ENCODE peak calls at places on chromosomes 7 and 10, in ten cellular contexts. One of them, this sample, is unnamed.
A peak's percentile ranks its signal among the peaks of the same experiment; 100 is the strongest.

GRCh38 chr7:91434821-91435220 is 170.6 kb downstream of the FZD1 start:
- DNase-seq in Peyer's patch: no peak
- DNase-seq in cardiac muscle cell: no peak
- DNase-seq in uterus: no peak
- DNase-seq in IMR-90: no peak
- DNase-seq in BE2C: no peak
- DNase-seq in BJ: no peak
- DNase-seq in HepG2: no peak
- DNase-seq in mammary epithelial cell: no peak
- DNase-seq in HCT116: no peak
- DNase-seq in this sample: no peak

GRCh38 chr7:106054133-106054532 is 58.0 kb downstream of the SYPL1 start:
- DNase-seq in BE2C: no peak
- DNase-seq in Peyer's patch: no peak
- DNase-seq in uterus: no peak
- DNase-seq in IMR-90: no peak
- DNase-seq in cardiac muscle cell: no peak
- DNase-seq in BJ: no peak
- DNase-seq in mammary epithelial cell: no peak
- DNase-seq in HCT116: no peak
- DNase-seq in HepG2: no peak
- DNase-seq in this sample: no peak

GRCh38 chr7:55245271-55245723 is 119.8 kb upstream of the LANCL2 start:
- DNase-seq in HepG2: peak; percentile 4
- DNase-seq in cardiac muscle cell: no peak
- DNase-seq in mammary epithelial cell: no peak
- DNase-seq in IMR-90: peak; percentile 93
- DNase-seq in BJ: no peak
- DNase-seq in Peyer's patch: no peak
- DNase-seq in uterus: no peak
- DNase-seq in BE2C: no peak
- DNase-seq in HCT116: no peak
- DNase-seq in this sample: no peak

GRCh38 chr7:132307465-132307864 is 268.8 kb downstream of the PLXNA4 start:
- DNase-seq in uterus: no peak
- DNase-seq in BJ: no peak
- DNase-seq in Peyer's patch: no peak
- DNase-seq in HCT116: no peak
- DNase-seq in mammary epithelial cell: no peak
- DNase-seq in HepG2: no peak
- DNase-seq in BE2C: no peak
- DNase-seq in IMR-90: no peak
- DNase-seq in cardiac muscle cell: no peak
- DNase-seq in this sample: no peak

GRCh38 chr7:120218702-120219101 is 54.3 kb upstream of the KCND2 start:
- DNase-seq in BJ: no peak
- DNase-seq in HepG2: no peak
- DNase-seq in HCT116: no peak
- DNase-seq in BE2C: no peak
- DNase-seq in mammary epithelial cell: no peak
- DNase-seq in Peyer's patch: no peak
- DNase-seq in uterus: peak; percentile 53
- DNase-seq in IMR-90: peak; percentile 22
- DNase-seq in cardiac muscle cell: no peak
- DNase-seq in this sample: no peak

GRCh38 chr7:29243777-29244655 is 49.4 kb downstream of the CHN2 start:
- DNase-seq in cardiac muscle cell: no peak
- DNase-seq in uterus: no peak
- DNase-seq in HCT116: peak; percentile 29
- DNase-seq in mammary epithelial cell: no peak
- DNase-seq in Peyer's patch: peak; percentile 47
- DNase-seq in BE2C: no peak
- DNase-seq in IMR-90: no peak
- DNase-seq in BJ: no peak
- DNase-seq in HepG2: no peak
- DNase-seq in this sample: peak; percentile 13

GRCh38 chr7:76122516-76123239 is 74.8 kb downstream of the MDH2 start:
- DNase-seq in uterus: no peak
- DNase-seq in BE2C: no peak
- DNase-seq in BJ: no peak
- DNase-seq in HCT116: no peak
- DNase-seq in mammary epithelial cell: no peak
- DNase-seq in cardiac muscle cell: no peak
- DNase-seq in Peyer's patch: no peak
- DNase-seq in HepG2: no peak
- DNase-seq in IMR-90: no peak
- DNase-seq in this sample: no peak

GRCh38 chr10:86658261-86658741 is 4.0 kb downstream of the OPN4 start:
- DNase-seq in BJ: no peak
- DNase-seq in BE2C: no peak
- DNase-seq in mammary epithelial cell: no peak
- DNase-seq in HepG2: no peak
- DNase-seq in uterus: peak; percentile 13
- DNase-seq in IMR-90: no peak
- DNase-seq in cardiac muscle cell: no peak
- DNase-seq in HCT116: no peak
- DNase-seq in Peyer's patch: no peak
- DNase-seq in this sample: no peak

GRCh38 chr7:87345962-87346371 is 503 bp downstream of the CROT start:
- DNase-seq in HepG2: no peak
- DNase-seq in HCT116: no peak
- DNase-seq in Peyer's patch: no peak
- DNase-seq in BE2C: no peak
- DNase-seq in BJ: no peak
- DNase-seq in IMR-90: no peak
- DNase-seq in mammary epithelial cell: peak; percentile 41
- DNase-seq in uterus: no peak
- DNase-seq in cardiac muscle cell: no peak
- DNase-seq in this sample: no peak

GRCh38 chr7:87347207-87347606 is 1.7 kb downstream of the CROT start:
- DNase-seq in HepG2: no peak
- DNase-seq in uterus: no peak
- DNase-seq in HCT116: no peak
- DNase-seq in BE2C: peak; percentile 55
- DNase-seq in mammary epithelial cell: no peak
- DNase-seq in Peyer's patch: no peak
- DNase-seq in cardiac muscle cell: no peak
- DNase-seq in BJ: no peak
- DNase-seq in IMR-90: no peak
- DNase-seq in this sample: no peak

GRCh38 chr7:87345166-87345927 is at the start of gene CROT:
- DNase-seq in mammary epithelial cell: peak; percentile 92
- DNase-seq in BJ: peak; percentile 66
- DNase-seq in Peyer's patch: peak; percentile 96
- DNase-seq in IMR-90: peak; percentile 91
- DNase-seq in HepG2: peak; percentile 91
- DNase-seq in BE2C: peak; percentile 96
- DNase-seq in HCT116: no peak
- DNase-seq in uterus: peak; percentile 95
- DNase-seq in cardiac muscle cell: peak; percentile 97
- DNase-seq in this sample: peak; percentile 95

GRCh38 chr7:87342231-87342630 is 3.2 kb upstream of the CROT start:
- DNase-seq in BJ: no peak
- DNase-seq in uterus: no peak
- DNase-seq in IMR-90: no peak
- DNase-seq in BE2C: no peak
- DNase-seq in HepG2: no peak
- DNase-seq in Peyer's patch: no peak
- DNase-seq in mammary epithelial cell: no peak
- DNase-seq in HCT116: no peak
- DNase-seq in cardiac muscle cell: no peak
- DNase-seq in this sample: no peak

DNA sequence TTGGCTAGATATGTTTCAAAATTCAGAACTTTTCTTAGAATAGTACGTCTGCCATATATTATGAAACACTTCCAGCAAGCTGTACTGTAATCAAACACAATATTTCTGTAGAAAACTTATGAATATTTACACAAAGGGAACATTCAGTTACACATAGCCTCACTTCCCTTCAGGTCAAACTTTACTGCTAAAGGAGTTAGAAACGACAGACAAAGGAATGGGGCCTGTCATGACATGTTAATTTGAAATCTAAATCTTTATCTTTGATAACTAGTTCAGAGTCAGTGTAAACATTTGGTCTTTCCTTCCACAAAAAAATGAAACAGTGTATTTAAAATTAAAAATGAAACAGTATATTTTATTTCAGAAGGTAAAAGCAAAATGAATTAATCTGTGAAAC is 1.0 kb upstream of the CROT start:
- DNase-seq in mammary epithelial cell: peak; percentile 58
- DNase-seq in BE2C: no peak
- DNase-seq in cardiac muscle cell: no peak
- DNase-seq in HepG2: no peak
- DNase-seq in BJ: no peak
- DNase-seq in Peyer's patch: no peak
- DNase-seq in IMR-90: no peak
- DNase-seq in uterus: no peak
- DNase-seq in HCT116: no peak
- DNase-seq in this sample: no peak
- H3K4me3 ChIP-seq in mammary epithelial cell: peak overlapping the region; percentile 96
- H3K4me3 ChIP-seq in BE2C: peak overlapping the region; percentile 81
- H3K4me3 ChIP-seq in cardiac muscle cell: peak overlapping the region; percentile 40
- H3K4me3 ChIP-seq in HepG2: peak overlapping the region; percentile 79
- H3K4me3 ChIP-seq in BJ: peak overlapping the region; percentile 59
- H3K4me3 ChIP-seq in Peyer's patch: peak overlapping the region; percentile 74
- H3K4me3 ChIP-seq in IMR-90: peak overlapping the region; percentile 68
- H3K4me3 ChIP-seq in uterus: peak overlapping the region; percentile 60
- H3K4me3 ChIP-seq in HCT116: no peak overlapping the region
- H3K4me3 ChIP-seq in this sample: peak overlapping the region; percentile 75

GRCh38 chr10:104612577-104613205 is 28.4 kb upstream of the SORCS3 start:
- DNase-seq in BE2C: no peak
- DNase-seq in mammary epithelial cell: no peak
- DNase-seq in uterus: no peak
- DNase-seq in IMR-90: no peak
- DNase-seq in HepG2: no peak
- DNase-seq in Peyer's patch: no peak
- DNase-seq in BJ: no peak
- DNase-seq in cardiac muscle cell: no peak
- DNase-seq in HCT116: no peak
- DNase-seq in this sample: no peak

GRCh38 chr10:104617831-104618230 is 23.3 kb upstream of the SORCS3 start:
- DNase-seq in uterus: no peak
- DNase-seq in IMR-90: no peak
- DNase-seq in mammary epithelial cell: no peak
- DNase-seq in HCT116: no peak
- DNase-seq in Peyer's patch: no peak
- DNase-seq in cardiac muscle cell: no peak
- DNase-seq in BJ: no peak
- DNase-seq in BE2C: no peak
- DNase-seq in HepG2: no peak
- DNase-seq in this sample: no peak

GRCh38 chr10:104614245-104614831 is 26.8 kb upstream of the SORCS3 start:
- DNase-seq in uterus: no peak
- DNase-seq in HCT116: peak; percentile 29
- DNase-seq in BE2C: peak; percentile 27
- DNase-seq in BJ: no peak
- DNase-seq in cardiac muscle cell: no peak
- DNase-seq in Peyer's patch: no peak
- DNase-seq in mammary epithelial cell: peak; percentile 23
- DNase-seq in HepG2: peak; percentile 17
- DNase-seq in IMR-90: peak; percentile 3
- DNase-seq in this sample: no peak
- TF ChIP-seq CTCF in uterus: no peak
- TF ChIP-seq CTCF in HCT116: peak; percentile 76
- TF ChIP-seq CTCF in BE2C: peak; percentile 56
- TF ChIP-seq CTCF in BJ: peak; percentile 60
- TF ChIP-seq CTCF in cardiac muscle cell: peak; percentile 44
- TF ChIP-seq CTCF in Peyer's patch: peak; percentile 11
- TF ChIP-seq CTCF in mammary epithelial cell: peak; percentile 70
- TF ChIP-seq CTCF in HepG2: peak; percentile 56
- TF ChIP-seq CTCF in IMR-90: peak; percentile 46
- TF ChIP-seq CTCF in this sample: peak; percentile 61

DNA sequence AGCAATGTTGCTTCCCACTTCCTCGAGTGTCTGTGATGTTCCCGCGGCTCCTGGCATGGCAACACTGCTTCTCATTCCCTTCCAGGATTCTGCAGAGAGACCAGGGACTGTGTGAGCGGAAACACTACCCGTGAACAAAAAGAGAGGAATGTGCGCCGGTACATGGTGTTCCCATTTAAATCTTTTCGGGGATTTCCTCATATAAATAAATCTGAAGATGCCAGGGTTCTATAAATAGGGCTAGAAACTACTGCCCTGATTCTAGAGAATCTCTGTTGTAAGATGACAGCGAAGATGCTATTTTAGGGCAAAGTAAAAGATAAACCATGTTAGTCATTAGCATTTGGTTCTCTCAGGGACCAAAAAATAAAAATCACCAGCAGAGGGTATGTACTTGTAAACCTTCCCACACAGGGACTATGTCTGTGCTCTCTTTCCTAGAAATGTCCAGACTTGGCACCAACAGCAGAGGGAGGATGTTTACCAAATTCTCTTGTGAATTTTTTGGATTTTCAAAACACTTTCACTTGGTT is 92.2 kb upstream of the DDC start:
- DNase-seq in HepG2: no peak
- DNase-seq in HCT116: no peak
- DNase-seq in Peyer's patch: no peak
- DNase-seq in mammary epithelial cell: no peak
- DNase-seq in IMR-90: peak; percentile 12
- DNase-seq in cardiac muscle cell: no peak
- DNase-seq in BE2C: no peak
- DNase-seq in uterus: peak; percentile 83
- DNase-seq in BJ: peak; percentile 50
- DNase-seq in this sample: no peak
- H3K36me3 ChIP-seq in HepG2: no peaks in the 10 kb centered on the region
- H3K36me3 ChIP-seq in HCT116: no peaks in the 10 kb centered on the region
- H3K36me3 ChIP-seq in Peyer's patch: no peaks in the 10 kb centered on the region
- H3K36me3 ChIP-seq in mammary epithelial cell: no peaks in the 10 kb centered on the region
- H3K36me3 ChIP-seq in IMR-90: peaks cover 12% of the 10 kb centered on the region
- H3K36me3 ChIP-seq in cardiac muscle cell: no peaks in the 10 kb centered on the region
- H3K36me3 ChIP-seq in BE2C: no peaks in the 10 kb centered on the region
- H3K36me3 ChIP-seq in uterus: no peaks in the 10 kb centered on the region
- H3K36me3 ChIP-seq in BJ: peaks cover 8% of the 10 kb centered on the region
- H3K36me3 ChIP-seq in this sample: no peaks in the 10 kb centered on the region

GRCh38 chr10:34641913-34642558 is 173.1 kb downstream of the PARD3 start:
- DNase-seq in uterus: no peak
- DNase-seq in mammary epithelial cell: no peak
- DNase-seq in BE2C: no peak
- DNase-seq in HCT116: no peak
- DNase-seq in cardiac muscle cell: peak; percentile 46
- DNase-seq in BJ: no peak
- DNase-seq in IMR-90: no peak
- DNase-seq in HepG2: no peak
- DNase-seq in Peyer's patch: no peak
- DNase-seq in this sample: no peak

GRCh38 chr10:34637419-34637911 is 177.6 kb downstream of the PARD3 start:
- DNase-seq in cardiac muscle cell: peak; percentile 77
- DNase-seq in BJ: no peak
- DNase-seq in BE2C: peak; percentile 69
- DNase-seq in Peyer's patch: peak; percentile 37
- DNase-seq in HepG2: peak; percentile 16
- DNase-seq in HCT116: peak; percentile 10
- DNase-seq in mammary epithelial cell: peak; percentile 18
- DNase-seq in uterus: peak; percentile 61
- DNase-seq in IMR-90: peak; percentile 23
- DNase-seq in this sample: peak; percentile 81

GRCh38 chr10:34641147-34641912 is 173.8 kb downstream of the PARD3 start:
- DNase-seq in IMR-90: no peak
- DNase-seq in BJ: no peak
- DNase-seq in HCT116: no peak
- DNase-seq in cardiac muscle cell: no peak
- DNase-seq in mammary epithelial cell: no peak
- DNase-seq in HepG2: no peak
- DNase-seq in uterus: no peak
- DNase-seq in BE2C: no peak
- DNase-seq in Peyer's patch: no peak
- DNase-seq in this sample: no peak

GRCh38 chr10:34635111-34635510 is 180.0 kb downstream of the PARD3 start:
- DNase-seq in mammary epithelial cell: no peak
- DNase-seq in cardiac muscle cell: no peak
- DNase-seq in Peyer's patch: no peak
- DNase-seq in IMR-90: no peak
- DNase-seq in HCT116: no peak
- DNase-seq in HepG2: no peak
- DNase-seq in BJ: no peak
- DNase-seq in uterus: no peak
- DNase-seq in BE2C: no peak
- DNase-seq in this sample: no peak

DNA sequence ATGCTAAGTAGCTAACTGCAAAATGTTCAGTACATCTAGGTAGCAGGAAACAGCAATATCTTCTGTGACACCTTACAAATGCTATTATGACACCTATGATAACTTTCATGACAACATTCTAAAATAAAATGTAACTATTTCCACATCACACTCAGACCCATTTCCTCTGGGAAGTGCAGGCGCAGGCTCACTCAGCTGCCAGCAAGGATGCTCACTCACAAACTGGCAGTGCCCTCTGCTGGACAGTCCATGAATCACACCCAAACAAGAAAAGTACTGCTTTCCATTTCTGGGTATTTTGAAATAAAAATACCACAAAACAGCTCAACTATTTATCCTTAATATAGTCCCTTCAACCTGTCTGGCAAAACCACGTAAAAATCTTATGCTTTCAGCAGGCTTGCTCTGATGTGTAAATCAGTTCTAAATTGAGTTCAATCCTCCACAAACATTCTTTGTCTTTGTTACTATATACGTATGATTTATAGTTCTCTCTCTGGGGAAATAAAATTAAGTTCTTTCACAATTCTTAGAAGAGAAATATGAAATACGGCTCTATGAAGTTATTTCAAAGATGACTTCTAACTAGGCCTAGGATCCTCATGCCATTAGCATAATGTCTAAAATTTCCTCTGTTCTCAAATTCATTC is 176.6 kb downstream of the PARD3 start:
- DNase-seq in IMR-90: peak; percentile 88
- DNase-seq in cardiac muscle cell: peak; percentile 71
- DNase-seq in Peyer's patch: peak; percentile 47
- DNase-seq in uterus: peak; percentile 88
- DNase-seq in HCT116: peak; percentile 54
- DNase-seq in BJ: peak; percentile 37
- DNase-seq in mammary epithelial cell: peak; percentile 61
- DNase-seq in BE2C: peak; percentile 79
- DNase-seq in HepG2: peak; percentile 56
- DNase-seq in this sample: no peak
- H3K4me3 ChIP-seq in IMR-90: no peak overlapping the region
- H3K4me3 ChIP-seq in cardiac muscle cell: no peak overlapping the region
- H3K4me3 ChIP-seq in Peyer's patch: no peak overlapping the region
- H3K4me3 ChIP-seq in uterus: no peak overlapping the region
- H3K4me3 ChIP-seq in HCT116: no peak overlapping the region
- H3K4me3 ChIP-seq in BJ: no peak overlapping the region
- H3K4me3 ChIP-seq in mammary epithelial cell: no peak overlapping the region
- H3K4me3 ChIP-seq in BE2C: no peak overlapping the region
- H3K4me3 ChIP-seq in HepG2: no peak overlapping the region
- H3K4me3 ChIP-seq in this sample: no peak overlapping the region

This sample was measured in GM06990.